ENCODE peak calls at places on chromosome 13, in six cellular contexts. Z, Y, J, B, P and N are unnamed samples.

GRCh38 chr13:27868639-27869435 is 51.0 kb upstream of the PDX1 start:
- DNase-seq in Z (peak), Y (peak), J (no peak), B (peak), P (no peak), N (no peak)

GRCh38 chr13:41006296-41006695 is 12.8 kb downstream of the ELF1 start:
- DNase-seq in Z (no peak), Y (no peak), J (no peak), B (no peak), P (no peak), N (no peak)

GRCh38 chr13:66940113-66940512 is 290.0 kb downstream of the PCDH9 start:
- DNase-seq in Z (no peak), Y (no peak), J (no peak), B (no peak), P (no peak), N (no peak)

GRCh38 chr13:46668302-46668720 is 115.3 kb downstream of the LRCH1 start:
- DNase-seq in Z (peak), Y (no peak), J (no peak), B (peak), P (no peak), N (no peak)

GRCh38 chr13:103238441-103238840 is 172.2 kb upstream of the SLC10A2 start:
- DNase-seq in Z (no peak), Y (no peak), J (no peak), B (no peak), P (no peak), N (no peak)

GRCh38 chr13:73497430-73497829 is 438.6 kb downstream of the KLF5 start:
- DNase-seq in Z (no peak), Y (peak), J (no peak), B (peak), P (no peak), N (no peak)

GRCh38 chr13:96940961-96941360 is 53.3 kb downstream of the OXGR1 start:
- DNase-seq in Z (no peak), Y (peak), J (no peak), B (no peak), P (no peak), N (no peak)

GRCh38 chr13:92355213-92355612 is 871.4 kb upstream of the GPC6 start:
- DNase-seq in Z (peak), Y (no peak), J (no peak), B (peak), P (no peak), N (peak)

GRCh38 chr13:109941951-109942350 is 155.6 kb upstream of the IRS2 start:
- DNase-seq in Z (peak), Y (peak), J (no peak), B (no peak), P (no peak), N (no peak)

GRCh38 chr13:28533441-28534166 is 38.7 kb upstream of the FLT1 start:
- DNase-seq in Z (no peak), Y (peak), J (no peak), B (no peak), P (no peak), N (no peak)

GRCh38 chr13:20182231-20182846 is 10.4 kb downstream of the GJB2 start:
- DNase-seq in Z (peak), Y (peak), J (peak), B (peak), P (no peak), N (peak)

GRCh38 chr13:105703843-105704242 is 831.6 kb downstream of the EFNB2 start:
- DNase-seq in Z (no peak), Y (no peak), J (no peak), B (no peak), P (no peak), N (no peak)

GRCh38 chr13:29948246-29948645 is 97.8 kb upstream of the UBL3 start:
- DNase-seq in Z (peak), Y (no peak), J (no peak), B (peak), P (no peak), N (no peak)

GRCh38 chr13:101217086-101217485 is 199.2 kb downstream of the NALCN start:
- DNase-seq in Z (no peak), Y (no peak), J (no peak), B (no peak), P (no peak), N (no peak)

GRCh38 chr13:83943530-83944279 is 61.4 kb upstream of the SLITRK1 start:
- DNase-seq in Z (no peak), Y (no peak), J (no peak), B (no peak), P (no peak), N (no peak)

GRCh38 chr13:101473458-101473857 is 21.0 kb downstream of the ITGBL1 start:
- DNase-seq in Z (peak), Y (no peak), J (no peak), B (peak), P (no peak), N (no peak)

GRCh38 chr13:73299787-73300186 is 241.0 kb downstream of the KLF5 start:
- DNase-seq in Z (peak), Y (no peak), J (no peak), B (peak), P (no peak), N (no peak)

GRCh38 chr13:27008733-27009132 is 162.9 kb downstream of the USP12 start:
- DNase-seq in Z (no peak), Y (no peak), J (no peak), B (no peak), P (no peak), N (no peak)

GRCh38 chr13:26494591-26494990 is 62.9 kb upstream of the WASF3 start:
- DNase-seq in Z (no peak), Y (no peak), J (no peak), B (no peak), P (no peak), N (no peak)

GRCh38 chr13:48320906-48321510 is 17.5 kb downstream of the RB1 start:
- DNase-seq in Z (no peak), Y (peak), J (no peak), B (no peak), P (no peak), N (no peak)
- H3K14ac ChIP-seq in Z (no peak), Y (no peak), J (no peak), B (no peak), P (no peak), N (no peak)

GRCh38 chr13:51287758-51288157 is 51.7 kb upstream of the SERPINE3 start:
- DNase-seq in Z (no peak), Y (no peak), J (no peak), B (no peak), P (no peak), N (no peak)

GRCh38 chr13:51286135-51287002 is 53.1 kb upstream of the SERPINE3 start:
- DNase-seq in Z (peak), Y (peak), J (peak), B (peak), P (peak), N (peak)

GRCh38 chr13:51292000-51292550 is 47.4 kb upstream of the SERPINE3 start:
- DNase-seq in Z (peak), Y (no peak), J (no peak), B (peak), P (no peak), N (no peak)

GRCh38 chr13:51291341-51291740 is 48.1 kb upstream of the SERPINE3 start:
- DNase-seq in Z (peak), Y (no peak), J (no peak), B (no peak), P (no peak), N (no peak)
- H3K14ac ChIP-seq in Z (no peak), Y (no peak), J (no peak), B (no peak), P (no peak), N (no peak)

DNA sequence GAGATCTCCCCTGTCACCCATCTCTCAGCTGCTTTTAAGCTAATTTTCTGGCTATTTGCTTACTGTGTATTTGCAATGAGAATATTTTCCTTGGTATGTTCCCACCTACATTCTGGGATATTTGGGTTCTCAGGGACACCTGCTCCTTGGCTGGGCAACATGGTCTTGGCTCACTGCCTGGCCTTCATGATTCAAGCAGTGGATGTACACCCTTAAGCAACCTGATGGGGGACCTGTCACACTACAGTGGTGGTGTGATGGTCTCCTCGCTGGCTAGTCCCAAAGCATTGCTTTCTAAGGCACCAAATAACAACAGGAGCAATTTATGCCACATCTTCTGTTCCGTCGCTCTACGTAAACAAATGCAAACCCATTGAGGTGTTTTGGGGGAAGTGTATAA is 35.3 kb upstream of the RFC3 start:
- DNase-seq in Z (no peak), Y (no peak), J (no peak), B (no peak), P (no peak), N (no peak)
- H3K14ac ChIP-seq in Z (no peak), Y (no peak), J (no peak), B (no peak), P (no peak), N (no peak)

GRCh38 chr13:78323848-78324247 is 279.5 kb downstream of the POU4F1 start:
- DNase-seq in Z (no peak), Y (no peak), J (no peak), B (no peak), P (no peak), N (no peak)

GRCh38 chr13:78323040-78323439 is 280.3 kb downstream of the POU4F1 start:
- DNase-seq in Z (no peak), Y (peak), J (no peak), B (no peak), P (no peak), N (no peak)

GRCh38 chr13:78326608-78327007 is 276.7 kb downstream of the POU4F1 start:
- DNase-seq in Z (no peak), Y (no peak), J (no peak), B (no peak), P (no peak), N (no peak)

GRCh38 chr13:78325585-78325984 is 277.8 kb downstream of the POU4F1 start:
- DNase-seq in Z (no peak), Y (peak), J (no peak), B (no peak), P (no peak), N (no peak)
- H3K14ac ChIP-seq in Z (no peak), Y (no peak), J (no peak), B (no peak), P (no peak), N (no peak)

DNA sequence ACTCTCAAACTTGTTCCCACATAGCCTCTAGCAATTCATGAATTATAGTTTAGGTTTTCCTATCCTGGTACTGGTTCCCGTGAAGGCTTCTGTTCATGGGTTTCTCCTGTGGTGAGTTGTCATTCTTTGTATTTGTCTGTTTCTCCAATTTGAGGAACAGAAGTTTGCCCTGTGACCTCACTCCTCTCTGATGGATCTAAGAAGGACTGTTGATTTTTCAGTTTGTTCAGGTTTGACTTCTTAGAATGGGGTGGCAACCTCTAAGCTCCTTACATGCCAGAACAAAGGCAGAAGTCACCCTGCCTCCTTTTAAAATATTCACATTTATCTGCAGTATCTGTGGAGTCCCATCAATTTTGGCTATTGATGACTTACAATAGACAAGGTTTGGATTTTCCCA is 354.0 kb downstream of the SPRY2 start:
- DNase-seq in Z (no peak), Y (no peak), J (no peak), B (no peak), P (no peak), N (no peak)
- H3K14ac ChIP-seq in Z (peak), Y (no peak), J (no peak), B (no peak), P (no peak), N (no peak)

DNA sequence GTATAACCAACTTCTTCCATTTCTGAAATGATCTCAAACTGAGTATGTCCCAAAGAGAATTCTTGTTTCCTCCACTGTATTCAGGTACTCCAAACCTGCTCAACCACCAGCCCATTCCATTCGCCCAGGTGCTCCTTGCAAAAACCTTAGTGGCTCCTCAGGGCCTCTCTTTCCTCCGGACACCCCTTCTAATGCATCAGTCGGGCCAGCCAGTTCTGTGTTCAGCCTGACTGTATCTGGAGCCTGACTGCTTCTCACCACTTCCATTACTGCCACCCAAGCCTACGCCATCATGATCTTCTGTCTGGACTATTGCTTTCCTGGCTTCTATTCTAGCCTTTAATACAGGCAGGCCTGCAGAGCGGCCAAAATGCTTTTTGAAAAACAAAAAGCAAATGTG is 1.5 kb downstream of the PHF11 start:
- DNase-seq in Z (no peak), Y (peak), J (no peak), B (no peak), P (no peak), N (no peak)
- H3K14ac ChIP-seq in Z (no peak), Y (no peak), J (no peak), B (no peak), P (no peak), N (no peak)

DNA sequence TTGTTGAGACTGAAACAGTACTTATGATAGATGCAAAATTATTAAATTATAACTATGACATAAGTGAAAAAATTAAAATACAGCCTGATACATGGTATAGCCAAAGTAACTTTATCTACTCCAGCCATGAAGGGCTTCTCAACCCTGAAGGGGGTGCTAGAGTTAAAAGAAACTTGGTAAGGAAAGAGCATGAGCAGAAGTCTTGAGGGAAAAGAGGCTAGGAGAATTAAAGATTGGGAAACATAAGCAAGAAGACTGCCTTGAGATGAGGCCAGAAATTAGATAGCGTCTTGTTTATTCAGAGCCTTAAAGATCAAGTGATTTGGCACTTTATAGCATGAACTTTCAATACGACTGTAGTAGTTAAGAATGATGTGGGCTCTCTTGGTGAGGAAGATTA is 385.5 kb upstream of the PRR20A start:
- DNase-seq in Z (no peak), Y (no peak), J (no peak), B (no peak), P (no peak), N (no peak)
- H3K14ac ChIP-seq in Z (no peak), Y (no peak), J (no peak), B (no peak), P (no peak), N (no peak)

GRCh38 chr13:43356566-43356965 is 333.2 kb downstream of the DNAJC15 start:
- DNase-seq in Z (peak), Y (peak), J (no peak), B (no peak), P (no peak), N (no peak)
- H3K14ac ChIP-seq in Z (no peak), Y (no peak), J (no peak), B (no peak), P (no peak), N (no peak)

GRCh38 chr13:22073718-22074117 is 402.8 kb downstream of the FGF9 start:
- DNase-seq in Z (no peak), Y (no peak), J (no peak), B (no peak), P (no peak), N (no peak)
- H3K14ac ChIP-seq in Z (no peak), Y (no peak), J (no peak), B (no peak), P (no peak), N (no peak)

DNA sequence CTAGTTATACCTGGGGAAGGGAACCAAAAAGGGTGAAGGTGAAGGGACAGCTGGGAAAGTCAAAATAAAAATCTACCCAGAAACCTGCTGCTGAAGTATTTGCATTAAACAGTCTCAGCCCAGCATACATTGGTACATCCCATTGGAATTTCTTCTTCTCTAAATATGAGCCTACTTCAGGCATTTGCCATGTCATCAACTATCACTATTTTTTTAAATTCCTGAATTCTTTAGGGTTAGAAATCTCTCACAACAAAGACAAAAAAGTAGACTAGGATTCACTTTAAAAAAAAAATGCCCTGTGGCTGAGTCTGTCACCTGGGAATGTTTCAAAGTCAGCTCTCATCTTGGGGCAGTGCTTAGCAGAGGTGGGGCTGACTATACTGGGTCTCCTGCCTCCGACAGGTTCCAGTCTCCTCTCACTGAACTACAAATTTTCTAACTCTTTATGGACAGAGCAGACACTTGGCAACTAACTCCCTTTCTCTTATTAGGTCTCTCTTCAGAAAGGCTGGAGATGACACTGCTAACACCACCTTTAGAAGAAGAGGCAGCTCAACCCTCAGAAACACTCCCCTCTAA is 141.2 kb downstream of the LHFPL6 start:
- DNase-seq in Z (peak), Y (peak), J (no peak), B (no peak), P (no peak), N (no peak)
- H3K14ac ChIP-seq in Z (peak), Y (no peak), J (no peak), B (no peak), P (no peak), N (no peak)